ENCODE peak calls at places on chromosomes 7 and 10, in nine cellular contexts. M, F, E, O, T, H, J, W and S are unnamed samples.

GRCh38 chr7:67947651-67948050 is 951.0 kb downstream of the TYW1 start:
- DNase-seq in M (no peak), F (no peak), E (no peak), O (no peak), T (no peak), H (no peak), J (no peak), W (no peak), S (no peak)

GRCh38 chr10:24382979-24383663 is 174.2 kb downstream of the KIAA1217 start:
- DNase-seq in M (no peak), F (peak), E (no peak), O (no peak), T (peak), H (no peak), J (no peak), W (no peak), S (peak)

GRCh38 chr7:98151884-98152283 is 45.2 kb downstream of the LMTK2 start:
- DNase-seq in M (no peak), F (no peak), E (no peak), O (no peak), T (no peak), H (no peak), J (no peak), W (no peak), S (no peak)

GRCh38 chr10:101961591-101962498 is 94.1 kb downstream of the ARMH3 start:
- DNase-seq in M (no peak), F (no peak), E (peak), O (no peak), T (peak), H (peak), J (peak), W (peak), S (no peak)

GRCh38 chr10:34282186-34282585 is 532.9 kb downstream of the PARD3 start:
- DNase-seq in M (no peak), F (no peak), E (no peak), O (no peak), T (no peak), H (no peak), J (no peak), W (no peak), S (no peak)

GRCh38 chr7:95718556-95719410 is 53.6 kb upstream of the DYNC1I1 start:
- DNase-seq in M (no peak), F (no peak), E (no peak), O (no peak), T (no peak), H (no peak), J (no peak), W (peak), S (no peak)

GRCh38 chr10:12791728-12792127 is 209.8 kb downstream of the CCDC3 start:
- DNase-seq in M (no peak), F (no peak), E (no peak), O (no peak), T (no peak), H (no peak), J (no peak), W (no peak), S (no peak)

GRCh38 chr10:132938472-132939329 is 3.7 kb downstream of the CFAP46 start:
- DNase-seq in M (peak), F (no peak), E (no peak), O (peak), T (peak), H (peak), J (no peak), W (peak), S (peak)

GRCh38 chr7:94514917-94515316 is 5.3 kb downstream of the CASD1 start:
- DNase-seq in M (no peak), F (no peak), E (no peak), O (no peak), T (no peak), H (no peak), J (no peak), W (no peak), S (no peak)

GRCh38 chr10:17066801-17067200 is 62.8 kb downstream of the CUBN start:
- DNase-seq in M (no peak), F (no peak), E (no peak), O (no peak), T (no peak), H (no peak), J (no peak), W (no peak), S (no peak)

GRCh38 chr10:21572578-21572977 is 38.5 kb downstream of the MLLT10 start:
- DNase-seq in M (no peak), F (no peak), E (no peak), O (no peak), T (no peak), H (no peak), J (peak), W (no peak), S (no peak)

GRCh38 chr7:91533996-91534395 is 269.8 kb downstream of the FZD1 start:
- DNase-seq in M (no peak), F (no peak), E (no peak), O (peak), T (no peak), H (no peak), J (no peak), W (no peak), S (no peak)

GRCh38 chr10:49011756-49012155 is 72.1 kb upstream of the LRRC18 start:
- DNase-seq in M (no peak), F (no peak), E (no peak), O (no peak), T (no peak), H (no peak), J (no peak), W (no peak), S (no peak)

GRCh38 chr10:126670056-126670743 is at the start of gene C10orf90:
- DNase-seq in M (no peak), F (no peak), E (no peak), O (no peak), T (no peak), H (no peak), J (no peak), W (no peak), S (no peak)

GRCh38 chr7:138556771-138557484 is 96.9 kb downstream of the TRIM24 start:
- DNase-seq in M (no peak), F (no peak), E (no peak), O (no peak), T (no peak), H (no peak), J (no peak), W (no peak), S (no peak)

GRCh38 chr10:61594430-61594829 is 68.3 kb upstream of the CABCOCO1 start:
- DNase-seq in M (no peak), F (no peak), E (no peak), O (no peak), T (no peak), H (no peak), J (no peak), W (no peak), S (no peak)

GRCh38 chr10:4058514-4059029 is 273.6 kb upstream of the KLF6 start:
- DNase-seq in M (no peak), F (no peak), E (no peak), O (no peak), T (no peak), H (no peak), J (no peak), W (peak), S (no peak)

GRCh38 chr7:2002561-2003450 is 229.9 kb downstream of the MAD1L1 start:
- DNase-seq in M (no peak), F (peak), E (peak), O (no peak), T (no peak), H (peak), J (no peak), W (no peak), S (no peak)

GRCh38 chr10:114389429-114389828 is 14.9 kb downstream of the AFAP1L2 start:
- DNase-seq in M (no peak), F (no peak), E (peak), O (no peak), T (no peak), H (no peak), J (no peak), W (peak), S (peak)

GRCh38 chr10:24223341-24223740 is 14.4 kb downstream of the KIAA1217 start:
- DNase-seq in M (no peak), F (no peak), E (no peak), O (no peak), T (no peak), H (no peak), J (no peak), W (no peak), S (no peak)

GRCh38 chr10:50622497-50623298 is 1.1 kb downstream of the SGMS1 start:
- DNase-seq in M (peak), F (peak), E (peak), O (peak), T (peak), H (peak), J (no peak), W (peak), S (peak)

GRCh38 chr10:25261571-25261970 is 86.8 kb downstream of the GPR158 start:
- DNase-seq in M (no peak), F (no peak), E (no peak), O (no peak), T (no peak), H (no peak), J (no peak), W (no peak), S (no peak)

GRCh38 chr10:12768156-12768731 is 233.3 kb downstream of the CCDC3 start:
- DNase-seq in M (no peak), F (no peak), E (no peak), O (no peak), T (no peak), H (no peak), J (no peak), W (peak), S (no peak)

GRCh38 chr10:12511651-12512050 is 162.3 kb downstream of the CAMK1D start:
- DNase-seq in M (no peak), F (no peak), E (no peak), O (no peak), T (no peak), H (no peak), J (no peak), W (no peak), S (no peak)

GRCh38 chr10:13784067-13784466 is 197.3 kb downstream of the PRPF18 start:
- DNase-seq in M (no peak), F (no peak), E (no peak), O (no peak), T (peak), H (no peak), J (no peak), W (peak), S (peak)

GRCh38 chr7:66741706-66742053 is 1.1 kb downstream of the RABGEF1 start:
- DNase-seq in M (no peak), F (no peak), E (peak), O (peak), T (peak), H (no peak), J (no peak), W (peak), S (peak)

GRCh38 chr7:33926535-33926934 is 21.2 kb downstream of the BMPER start:
- DNase-seq in M (no peak), F (no peak), E (no peak), O (no peak), T (no peak), H (no peak), J (no peak), W (no peak), S (no peak)

GRCh38 chr10:112946649-112947048 is 3.4 kb upstream of the TCF7L2 start:
- DNase-seq in M (no peak), F (peak), E (peak), O (no peak), T (peak), H (no peak), J (no peak), W (no peak), S (no peak)

GRCh38 chr7:69722836-69723235 is 124.6 kb downstream of the AUTS2 start:
- DNase-seq in M (no peak), F (no peak), E (no peak), O (no peak), T (no peak), H (no peak), J (no peak), W (no peak), S (no peak)

GRCh38 chr10:2589226-2589625 is 478.1 kb upstream of the PFKP start:
- DNase-seq in M (no peak), F (no peak), E (no peak), O (no peak), T (no peak), H (no peak), J (no peak), W (no peak), S (no peak)

GRCh38 chr10:48238826-48239520 is 35.5 kb downstream of the FRMPD2 start:
- DNase-seq in M (no peak), F (no peak), E (no peak), O (no peak), T (no peak), H (no peak), J (no peak), W (no peak), S (no peak)

GRCh38 chr7:28474267-28474618 is 61.9 kb downstream of the CREB5 start:
- DNase-seq in M (no peak), F (no peak), E (no peak), O (no peak), T (no peak), H (no peak), J (no peak), W (no peak), S (no peak)

GRCh38 chr7:95407751-95408150 is 11.6 kb upstream of the PON3 start:
- DNase-seq in M (no peak), F (no peak), E (no peak), O (no peak), T (no peak), H (no peak), J (no peak), W (no peak), S (no peak)

GRCh38 chr7:49243521-49243920 is 319.2 kb downstream of the CDC14C start:
- DNase-seq in M (no peak), F (no peak), E (no peak), O (no peak), T (no peak), H (no peak), J (no peak), W (no peak), S (no peak)

GRCh38 chr10:81884856-81885255 is 9.9 kb downstream of the NRG3 start:
- DNase-seq in M (no peak), F (no peak), E (no peak), O (no peak), T (no peak), H (no peak), J (no peak), W (no peak), S (no peak)

GRCh38 chr7:102306916-102307677 is 20.4 kb downstream of the SH2B2 start:
- DNase-seq in M (no peak), F (peak), E (peak), O (no peak), T (peak), H (peak), J (no peak), W (peak), S (no peak)

GRCh38 chr10:60974463-60975149 is 30.6 kb upstream of the RHOBTB1 start:
- DNase-seq in M (no peak), F (no peak), E (no peak), O (no peak), T (no peak), H (no peak), J (no peak), W (peak), S (no peak)

GRCh38 chr7:3408814-3409595 is 108.0 kb downstream of the SDK1 start:
- DNase-seq in M (no peak), F (no peak), E (no peak), O (no peak), T (no peak), H (no peak), J (no peak), W (no peak), S (no peak)

GRCh38 chr10:19651549-19651948 is 164.7 kb upstream of the PLXDC2 start:
- DNase-seq in M (no peak), F (no peak), E (no peak), O (no peak), T (no peak), H (no peak), J (peak), W (no peak), S (no peak)

GRCh38 chr7:25221009-25221408 is 7.3 kb downstream of the NPVF start:
- DNase-seq in M (no peak), F (no peak), E (no peak), O (no peak), T (no peak), H (no peak), J (no peak), W (no peak), S (no peak)

GRCh38 chr7:25216837-25217236 is 11.4 kb downstream of the NPVF start:
- DNase-seq in M (no peak), F (no peak), E (no peak), O (no peak), T (peak), H (no peak), J (no peak), W (peak), S (no peak)

DNA sequence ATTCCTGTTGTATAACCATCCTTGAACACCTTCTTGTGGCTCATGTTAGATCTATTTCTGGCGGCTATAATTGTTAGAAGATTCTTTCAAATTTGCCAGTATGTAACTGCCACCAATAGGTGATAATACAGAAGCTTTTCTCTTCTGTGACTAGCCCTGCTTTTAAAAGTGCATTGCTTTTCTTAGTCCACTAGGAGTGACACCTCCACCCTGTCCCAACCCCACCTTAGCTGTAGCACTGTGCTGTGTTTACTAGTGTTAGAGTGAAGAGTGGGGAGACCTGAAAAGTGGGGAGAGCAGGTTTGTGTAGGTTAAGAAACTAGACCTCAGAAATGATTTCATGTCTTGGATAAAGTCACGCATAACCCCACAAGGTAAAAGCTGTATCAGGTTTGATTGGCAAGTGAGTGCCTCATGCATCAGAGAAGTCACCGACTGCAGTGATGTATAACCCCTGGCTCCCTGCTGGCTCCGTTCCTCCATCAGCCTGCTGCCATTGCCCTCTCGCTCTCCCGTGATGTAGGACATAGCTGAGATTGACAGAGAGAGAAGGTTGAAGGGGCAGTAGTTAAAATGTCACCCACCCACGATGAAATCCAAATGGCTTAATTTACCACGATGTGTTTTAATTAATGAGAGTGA is 12.5 kb downstream of the NPVF start:
- DNase-seq in M (no peak), F (no peak), E (no peak), O (no peak), T (no peak), H (no peak), J (no peak), W (no peak), S (no peak)
- TF ChIP-seq CTCF in M (no peak), F (no peak), E (no peak), O (no peak), T (no peak), H (no peak), J (no peak), W (peak), S (no peak)

GRCh38 chr7:64849250-64849923 is 53.7 kb upstream of the ZNF273 start:
- DNase-seq in M (no peak), F (no peak), E (no peak), O (peak), T (no peak), H (no peak), J (no peak), W (peak), S (no peak)
- TF ChIP-seq CTCF in M (no peak), F (no peak), E (no peak), O (peak), T (no peak), H (no peak), J (no peak), W (no peak), S (no peak)

GRCh38 chr10:127720142-127720541 is 16.8 kb upstream of the FOXI2 start:
- DNase-seq in M (no peak), F (no peak), E (no peak), O (no peak), T (no peak), H (no peak), J (no peak), W (no peak), S (no peak)

GRCh38 chr10:127715249-127715648 is 21.7 kb upstream of the FOXI2 start:
- DNase-seq in M (no peak), F (no peak), E (no peak), O (peak), T (no peak), H (no peak), J (no peak), W (no peak), S (no peak)

GRCh38 chr10:127720903-127721302 is 16.1 kb upstream of the FOXI2 start:
- DNase-seq in M (no peak), F (no peak), E (no peak), O (no peak), T (no peak), H (no peak), J (no peak), W (no peak), S (no peak)

DNA sequence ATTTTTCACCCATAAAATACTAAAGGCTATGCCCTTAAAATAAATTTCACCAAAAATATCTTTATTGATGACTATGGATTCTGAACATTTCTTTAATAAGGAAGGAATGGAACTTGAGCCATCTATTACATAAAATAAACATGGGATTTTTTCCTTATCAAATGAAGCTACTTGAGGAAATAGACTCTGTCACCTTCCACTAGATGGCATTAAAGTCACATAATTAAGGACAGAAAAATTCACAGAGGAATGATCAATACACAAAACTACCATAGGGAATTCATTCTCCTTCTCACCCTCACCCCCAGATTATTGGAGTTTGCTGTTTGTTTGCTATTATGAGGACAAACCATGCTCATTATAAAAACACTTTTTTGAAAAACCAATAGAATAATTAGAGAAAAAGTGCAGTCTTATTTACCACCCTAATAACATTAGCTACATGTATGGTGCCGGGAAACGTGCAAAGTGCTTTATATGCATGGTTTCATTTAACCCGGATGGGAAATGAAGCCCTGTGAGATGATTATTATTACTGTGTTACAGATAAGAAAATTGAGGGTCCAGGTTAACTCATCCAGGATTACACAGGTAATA is 21.1 kb upstream of the FOXI2 start:
- DNase-seq in M (no peak), F (no peak), E (no peak), O (no peak), T (no peak), H (no peak), J (no peak), W (peak), S (no peak)
- TF ChIP-seq CTCF in M (no peak), F (peak), E (no peak), O (peak), T (peak), H (peak), J (no peak), W (peak), S (no peak)

GRCh38 chr10:43042503-43043341 is 34.1 kb upstream of the RET start:
- DNase-seq in M (no peak), F (no peak), E (no peak), O (no peak), T (no peak), H (no peak), J (no peak), W (no peak), S (no peak)
- TF ChIP-seq CTCF in M (no peak), F (no peak), E (no peak), O (peak), T (no peak), H (no peak), J (no peak), W (peak), S (no peak)

DNA sequence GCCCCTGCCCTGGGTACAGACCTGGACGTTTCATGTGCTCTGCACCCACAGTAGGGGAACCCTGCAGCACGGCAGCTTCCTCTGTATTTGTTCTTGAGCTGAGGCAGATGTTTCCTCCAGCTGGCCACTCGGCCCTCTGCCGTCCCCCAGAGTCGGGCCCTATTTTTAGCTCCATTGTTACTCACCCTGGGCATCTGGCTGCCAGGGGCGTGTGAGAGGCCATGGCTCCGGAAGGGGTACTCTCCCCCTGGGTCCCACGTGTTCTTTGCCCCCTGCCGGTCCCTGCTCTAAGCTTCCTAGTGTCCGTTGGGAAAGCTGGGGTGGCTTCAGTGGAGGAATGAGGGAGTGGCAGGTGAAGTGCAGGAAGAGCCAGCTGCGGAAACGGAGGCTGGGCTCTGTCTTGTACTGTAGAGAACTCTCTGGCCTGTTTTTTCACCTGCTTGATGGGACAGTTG is 30.4 kb downstream of the PALD1 start:
- DNase-seq in M (no peak), F (peak), E (peak), O (peak), T (peak), H (no peak), J (no peak), W (no peak), S (no peak)
- TF ChIP-seq CTCF in M (no peak), F (no peak), E (no peak), O (no peak), T (no peak), H (no peak), J (no peak), W (no peak), S (no peak)

GRCh38 chr7:954330-955238 is at the start of gene ADAP1:
- DNase-seq in M (peak), F (peak), E (peak), O (peak), T (peak), H (peak), J (no peak), W (peak), S (peak)
- TF ChIP-seq CTCF in M (peak), F (no peak), E (peak), O (peak), T (no peak), H (no peak), J (peak), W (no peak), S (peak)

GRCh38 chr7:43592321-43592720 is 9.4 kb downstream of the STK17A start:
- DNase-seq in M (no peak), F (no peak), E (no peak), O (no peak), T (no peak), H (no peak), J (no peak), W (peak), S (no peak)
- TF ChIP-seq CTCF in M (no peak), F (no peak), E (no peak), O (no peak), T (no peak), H (no peak), J (no peak), W (no peak), S (no peak)